ENCODE peak calls at places on chromosome 1, in seven cellular contexts. C is HepG2; I is brain microvascular endothelial cell; K is Peyer's patch; V is activated B cell treated with CpG ODN at 0.5 μM for 24 hours; P is CD8-positive, alpha-beta T cell; A is AG09319. J is an unnamed sample.

GRCh38 chr1:84223751-84224432 is 77.6 kb upstream of the SAMD13 start:
- DNase-seq in C (no peak), I (no peak), K (no peak), V (no peak), P (no peak), A (no peak), J (no peak)

GRCh38 chr1:110242062-110242461 is 31.9 kb downstream of the KCNC4 start:
- DNase-seq in C (no peak), I (no peak), K (no peak), V (no peak), P (no peak), A (no peak), J (no peak)

GRCh38 chr1:158126425-158126824 is 54.3 kb upstream of the CD1D start:
- DNase-seq in C (no peak), I (no peak), K (no peak), V (no peak), P (no peak), A (no peak), J (no peak)

GRCh38 chr1:229159668-229160544 is 111.0 kb upstream of the RAB4A start:
- DNase-seq in C (peak), I (no peak), K (no peak), V (no peak), P (no peak), A (no peak), J (peak)

GRCh38 chr1:47682786-47683350 is 245.0 kb downstream of the FOXD2 start:
- DNase-seq in C (no peak), I (no peak), K (no peak), V (no peak), P (no peak), A (no peak), J (no peak)

GRCh38 chr1:203744008-203744972 is 20.7 kb upstream of the LAX1 start:
- DNase-seq in C (no peak), I (no peak), K (peak), V (no peak), P (no peak), A (peak), J (peak)

GRCh38 chr1:5975133-5975880 is 16.9 kb downstream of the NPHP4 start:
- DNase-seq in C (peak), I (peak), K (no peak), V (no peak), P (peak), A (no peak), J (peak)

GRCh38 chr1:15501208-15502032 is 22.6 kb downstream of the CASP9 start:
- DNase-seq in C (peak), I (peak), K (peak), V (peak), P (no peak), A (no peak), J (no peak)

GRCh38 chr1:107532318-107532717 is 391.5 kb downstream of the NTNG1 start:
- DNase-seq in C (peak), I (no peak), K (no peak), V (no peak), P (no peak), A (no peak), J (no peak)

GRCh38 chr1:199685369-199685768 is 342.1 kb upstream of the NR5A2 start:
- DNase-seq in C (peak), I (peak), K (no peak), V (no peak), P (no peak), A (peak), J (no peak)

GRCh38 chr1:213303286-213303685 is 252.2 kb downstream of the RPS6KC1 start:
- DNase-seq in C (no peak), I (no peak), K (no peak), V (no peak), P (no peak), A (no peak), J (no peak)

GRCh38 chr1:214660900-214661299 is 57.9 kb downstream of the CENPF start:
- DNase-seq in C (peak), I (peak), K (no peak), V (no peak), P (no peak), A (peak), J (no peak)

GRCh38 chr1:185412385-185413074 is 95.5 kb upstream of the IVNS1ABP start:
- DNase-seq in C (no peak), I (no peak), K (no peak), V (no peak), P (no peak), A (no peak), J (no peak)

GRCh38 chr1:43853161-43853921 is 80.3 kb upstream of the ARTN start:
- DNase-seq in C (no peak), I (no peak), K (peak), V (no peak), P (peak), A (no peak), J (peak)

GRCh38 chr1:174982971-174983689 is 16.6 kb upstream of the CACYBP start:
- DNase-seq in C (peak), I (peak), K (no peak), V (no peak), P (no peak), A (no peak), J (no peak)

GRCh38 chr1:9612162-9612845 is 23.6 kb downstream of the TMEM201 start:
- DNase-seq in C (no peak), I (no peak), K (no peak), V (no peak), P (no peak), A (no peak), J (no peak)

GRCh38 chr1:22105611-22106207 is 37.2 kb downstream of the WNT4 start:
- DNase-seq in C (peak), I (peak), K (peak), V (no peak), P (peak), A (peak), J (peak)

GRCh38 chr1:29801003-29801402 is 564.7 kb downstream of the PTPRU start:
- DNase-seq in C (no peak), I (no peak), K (no peak), V (no peak), P (no peak), A (no peak), J (no peak)

GRCh38 chr1:200962631-200963030 is 60.9 kb downstream of the KIF21B start:
- DNase-seq in C (no peak), I (no peak), K (no peak), V (no peak), P (no peak), A (no peak), J (no peak)

GRCh38 chr1:226735576-226735975 is 3.5 kb downstream of the ITPKB start:
- DNase-seq in C (no peak), I (no peak), K (no peak), V (no peak), P (no peak), A (no peak), J (no peak)

GRCh38 chr1:12650001-12650421 is 6.1 kb downstream of the AADACL4 start:
- DNase-seq in C (no peak), I (peak), K (no peak), V (no peak), P (no peak), A (no peak), J (no peak)

GRCh38 chr1:25006770-25007169 is 76.7 kb upstream of the RUNX3 start:
- DNase-seq in C (no peak), I (peak), K (no peak), V (no peak), P (no peak), A (no peak), J (no peak)

GRCh38 chr1:100400332-100400933 is 48.1 kb downstream of the CDC14A start:
- DNase-seq in C (peak), I (no peak), K (peak), V (no peak), P (peak), A (no peak), J (peak)

GRCh38 chr1:246798606-246799496 is 74.6 kb downstream of the SCCPDH start:
- DNase-seq in C (no peak), I (no peak), K (no peak), V (no peak), P (no peak), A (no peak), J (no peak)

GRCh38 chr1:246726255-246726679 is 2.1 kb downstream of the SCCPDH start:
- DNase-seq in C (no peak), I (no peak), K (no peak), V (no peak), P (no peak), A (no peak), J (peak)

GRCh38 chr1:26696645-26697440 is 1.0 kb downstream of the ARID1A start:
- DNase-seq in C (no peak), I (no peak), K (peak), V (peak), P (peak), A (no peak), J (no peak)

GRCh38 chr1:30641557-30642353 is 81.6 kb downstream of the MATN1 start:
- DNase-seq in C (no peak), I (no peak), K (no peak), V (no peak), P (no peak), A (no peak), J (no peak)

GRCh38 chr1:58283380-58284338 is 262.9 kb downstream of the OMA1 start:
- DNase-seq in C (peak), I (no peak), K (no peak), V (no peak), P (no peak), A (no peak), J (no peak)

GRCh38 chr1:177779325-177779965 is 190.4 kb downstream of the SEC16B start:
- DNase-seq in C (no peak), I (no peak), K (no peak), V (no peak), P (no peak), A (no peak), J (no peak)

GRCh38 chr1:200409203-200409760 is 554 bp downstream of the ZNF281 start:
- DNase-seq in C (no peak), I (peak), K (peak), V (peak), P (no peak), A (no peak), J (no peak)

GRCh38 chr1:63746129-63746864 is 27.5 kb upstream of the ROR1 start:
- DNase-seq in C (no peak), I (peak), K (no peak), V (no peak), P (no peak), A (no peak), J (peak)

GRCh38 chr1:168321945-168322344 is 41.3 kb downstream of the TBX19 start:
- DNase-seq in C (peak), I (peak), K (no peak), V (no peak), P (no peak), A (no peak), J (no peak)
- TF ChIP-seq CTCF in C (peak), I (peak), K (peak), V (no peak), P (no peak), A (peak), J (no peak)

GRCh38 chr1:197750366-197750765 is 24.9 kb downstream of the DENND1B start:
- DNase-seq in C (no peak), I (no peak), K (no peak), V (no peak), P (no peak), A (no peak), J (no peak)
- TF ChIP-seq CTCF in C (no peak), I (no peak), K (no peak), V (no peak), P (no peak), A (no peak), J (no peak)

GRCh38 chr1:187551061-187551460 is 722.3 kb downstream of the PLA2G4A start:
- DNase-seq in C (peak), I (no peak), K (no peak), V (no peak), P (no peak), A (no peak), J (no peak)
- TF ChIP-seq CTCF in C (peak), I (no peak), K (no peak), V (no peak), P (no peak), A (no peak), J (no peak)

GRCh38 chr1:11595287-11595686 is 58.9 kb downstream of the FBXO2 start:
- DNase-seq in C (no peak), I (no peak), K (no peak), V (no peak), P (no peak), A (no peak), J (no peak)

GRCh38 chr1:11596295-11596694 is 57.9 kb downstream of the FBXO2 start:
- DNase-seq in C (no peak), I (no peak), K (no peak), V (no peak), P (no peak), A (no peak), J (no peak)

GRCh38 chr1:11594625-11595024 is 59.6 kb downstream of the FBXO2 start:
- DNase-seq in C (no peak), I (no peak), K (no peak), V (no peak), P (no peak), A (no peak), J (no peak)

GRCh38 chr1:11592752-11593151 is 61.5 kb downstream of the FBXO2 start:
- DNase-seq in C (no peak), I (no peak), K (no peak), V (no peak), P (no peak), A (no peak), J (no peak)

GRCh38 chr1:11594222-11594621 is 60.0 kb downstream of the FBXO2 start:
- DNase-seq in C (peak), I (peak), K (no peak), V (no peak), P (no peak), A (no peak), J (no peak)
- TF ChIP-seq CTCF in C (peak), I (peak), K (no peak), V (no peak), P (no peak), A (peak), J (no peak)

GRCh38 chr1:34476371-34476770 is 278.5 kb upstream of the GJB5 start:
- DNase-seq in C (no peak), I (no peak), K (no peak), V (no peak), P (no peak), A (no peak), J (no peak)
- TF ChIP-seq CTCF in C (no peak), I (no peak), K (no peak), V (no peak), P (no peak), A (no peak), J (no peak)

GRCh38 chr1:248402748-248403147 is at the start of gene OR2T1:
- DNase-seq in C (no peak), I (no peak), K (no peak), V (no peak), P (no peak), A (no peak), J (no peak)

GRCh38 chr1:248406721-248407692 is 4.2 kb downstream of the OR2T1 start:
- DNase-seq in C (no peak), I (no peak), K (no peak), V (no peak), P (no peak), A (no peak), J (no peak)

GRCh38 chr1:248404024-248404423 is 1.2 kb downstream of the OR2T1 start:
- DNase-seq in C (no peak), I (no peak), K (no peak), V (no peak), P (no peak), A (no peak), J (peak)
- TF ChIP-seq CTCF in C (no peak), I (no peak), K (no peak), V (no peak), P (no peak), A (no peak), J (no peak)